ENCODE peak calls at places on chromosomes 1 and 21, in six cellular contexts. One of them, this sample, is unnamed.

GRCh38 chr1:27672750-27673112 is 739 bp upstream of the IFI6 start:
- DNase-seq in hepatocyte: no peak
- DNase-seq in naive thymus-derived CD8-positive, alpha-beta T cell: no peak
- DNase-seq in activated T-helper 1 cell treated with Interleukin-2 at 50 U/mL for 16 hours: no peak
- DNase-seq in activated T-helper 9 cell treated with anti-CD3 and anti-CD28 coated beads, Interleukin-2, amount 50 U/mL, for 16 hours: no peak
- DNase-seq in GM23338: no peak
- DNase-seq in this sample: no peak

GRCh38 chr1:55050283-55050682 is 10.9 kb downstream of the PCSK9 start:
- DNase-seq in hepatocyte: no peak
- DNase-seq in naive thymus-derived CD8-positive, alpha-beta T cell: no peak
- DNase-seq in activated T-helper 1 cell treated with Interleukin-2 at 50 U/mL for 16 hours: no peak
- DNase-seq in activated T-helper 9 cell treated with anti-CD3 and anti-CD28 coated beads, Interleukin-2, amount 50 U/mL, for 16 hours: no peak
- DNase-seq in GM23338: no peak
- DNase-seq in this sample: no peak

GRCh38 chr21:15140321-15141019 is 75.7 kb upstream of the NRIP1 start:
- DNase-seq in hepatocyte: peak
- DNase-seq in naive thymus-derived CD8-positive, alpha-beta T cell: no peak
- DNase-seq in activated T-helper 1 cell treated with Interleukin-2 at 50 U/mL for 16 hours: no peak
- DNase-seq in activated T-helper 9 cell treated with anti-CD3 and anti-CD28 coated beads, Interleukin-2, amount 50 U/mL, for 16 hours: no peak
- DNase-seq in GM23338: no peak
- DNase-seq in this sample: peak

GRCh38 chr1:209565759-209566678 is 17.5 kb upstream of the CAMK1G start:
- DNase-seq in hepatocyte: peak
- DNase-seq in naive thymus-derived CD8-positive, alpha-beta T cell: peak
- DNase-seq in activated T-helper 1 cell treated with Interleukin-2 at 50 U/mL for 16 hours: peak
- DNase-seq in activated T-helper 9 cell treated with anti-CD3 and anti-CD28 coated beads, Interleukin-2, amount 50 U/mL, for 16 hours: peak
- DNase-seq in GM23338: peak
- DNase-seq in this sample: peak

GRCh38 chr1:162724583-162725120 is 65.8 kb upstream of the HSD17B7 start:
- DNase-seq in hepatocyte: no peak
- DNase-seq in naive thymus-derived CD8-positive, alpha-beta T cell: no peak
- DNase-seq in activated T-helper 1 cell treated with Interleukin-2 at 50 U/mL for 16 hours: no peak
- DNase-seq in activated T-helper 9 cell treated with anti-CD3 and anti-CD28 coated beads, Interleukin-2, amount 50 U/mL, for 16 hours: no peak
- DNase-seq in GM23338: no peak
- DNase-seq in this sample: no peak

GRCh38 chr1:228013322-228014234 is 6.8 kb downstream of the WNT3A start:
- DNase-seq in hepatocyte: no peak
- DNase-seq in naive thymus-derived CD8-positive, alpha-beta T cell: no peak
- DNase-seq in activated T-helper 1 cell treated with Interleukin-2 at 50 U/mL for 16 hours: no peak
- DNase-seq in activated T-helper 9 cell treated with anti-CD3 and anti-CD28 coated beads, Interleukin-2, amount 50 U/mL, for 16 hours: no peak
- DNase-seq in GM23338: no peak
- DNase-seq in this sample: peak

GRCh38 chr1:107196973-107197562 is 56.2 kb downstream of the NTNG1 start:
- DNase-seq in hepatocyte: peak
- DNase-seq in naive thymus-derived CD8-positive, alpha-beta T cell: no peak
- DNase-seq in activated T-helper 1 cell treated with Interleukin-2 at 50 U/mL for 16 hours: no peak
- DNase-seq in activated T-helper 9 cell treated with anti-CD3 and anti-CD28 coated beads, Interleukin-2, amount 50 U/mL, for 16 hours: no peak
- DNase-seq in GM23338: peak
- DNase-seq in this sample: peak

GRCh38 chr1:50959303-50959912 is 659 bp downstream of the FAF1 start:
- DNase-seq in hepatocyte: no peak
- DNase-seq in naive thymus-derived CD8-positive, alpha-beta T cell: no peak
- DNase-seq in activated T-helper 1 cell treated with Interleukin-2 at 50 U/mL for 16 hours: no peak
- DNase-seq in activated T-helper 9 cell treated with anti-CD3 and anti-CD28 coated beads, Interleukin-2, amount 50 U/mL, for 16 hours: peak
- DNase-seq in GM23338: peak
- DNase-seq in this sample: peak

GRCh38 chr1:171788696-171789095 is 7.2 kb downstream of the METTL13 start:
- DNase-seq in hepatocyte: no peak
- DNase-seq in naive thymus-derived CD8-positive, alpha-beta T cell: no peak
- DNase-seq in activated T-helper 1 cell treated with Interleukin-2 at 50 U/mL for 16 hours: no peak
- DNase-seq in activated T-helper 9 cell treated with anti-CD3 and anti-CD28 coated beads, Interleukin-2, amount 50 U/mL, for 16 hours: no peak
- DNase-seq in GM23338: no peak
- DNase-seq in this sample: peak

GRCh38 chr1:235675152-235675890 is 25.7 kb upstream of the GNG4 start:
- DNase-seq in hepatocyte: peak
- DNase-seq in naive thymus-derived CD8-positive, alpha-beta T cell: no peak
- DNase-seq in activated T-helper 1 cell treated with Interleukin-2 at 50 U/mL for 16 hours: no peak
- DNase-seq in activated T-helper 9 cell treated with anti-CD3 and anti-CD28 coated beads, Interleukin-2, amount 50 U/mL, for 16 hours: no peak
- DNase-seq in GM23338: peak
- DNase-seq in this sample: peak

GRCh38 chr1:63784083-63784482 is 10.3 kb downstream of the ROR1 start:
- DNase-seq in hepatocyte: no peak
- DNase-seq in naive thymus-derived CD8-positive, alpha-beta T cell: no peak
- DNase-seq in activated T-helper 1 cell treated with Interleukin-2 at 50 U/mL for 16 hours: no peak
- DNase-seq in activated T-helper 9 cell treated with anti-CD3 and anti-CD28 coated beads, Interleukin-2, amount 50 U/mL, for 16 hours: no peak
- DNase-seq in GM23338: no peak
- DNase-seq in this sample: no peak

GRCh38 chr1:22177354-22178003 is 34.6 kb upstream of the WNT4 start:
- DNase-seq in hepatocyte: no peak
- DNase-seq in naive thymus-derived CD8-positive, alpha-beta T cell: no peak
- DNase-seq in activated T-helper 1 cell treated with Interleukin-2 at 50 U/mL for 16 hours: no peak
- DNase-seq in activated T-helper 9 cell treated with anti-CD3 and anti-CD28 coated beads, Interleukin-2, amount 50 U/mL, for 16 hours: no peak
- DNase-seq in GM23338: no peak
- DNase-seq in this sample: peak

GRCh38 chr1:192126030-192126619 is 32.1 kb upstream of the RGS18 start:
- DNase-seq in hepatocyte: no peak
- DNase-seq in naive thymus-derived CD8-positive, alpha-beta T cell: no peak
- DNase-seq in activated T-helper 1 cell treated with Interleukin-2 at 50 U/mL for 16 hours: no peak
- DNase-seq in activated T-helper 9 cell treated with anti-CD3 and anti-CD28 coated beads, Interleukin-2, amount 50 U/mL, for 16 hours: no peak
- DNase-seq in GM23338: peak
- DNase-seq in this sample: no peak

GRCh38 chr1:200628223-200628868 is 7.8 kb upstream of the KIF14 start:
- DNase-seq in hepatocyte: no peak
- DNase-seq in naive thymus-derived CD8-positive, alpha-beta T cell: peak
- DNase-seq in activated T-helper 1 cell treated with Interleukin-2 at 50 U/mL for 16 hours: no peak
- DNase-seq in activated T-helper 9 cell treated with anti-CD3 and anti-CD28 coated beads, Interleukin-2, amount 50 U/mL, for 16 hours: peak
- DNase-seq in GM23338: no peak
- DNase-seq in this sample: no peak

GRCh38 chr1:94153133-94153532 is 32.2 kb upstream of the ABCA4 start:
- DNase-seq in hepatocyte: no peak
- DNase-seq in naive thymus-derived CD8-positive, alpha-beta T cell: no peak
- DNase-seq in activated T-helper 1 cell treated with Interleukin-2 at 50 U/mL for 16 hours: no peak
- DNase-seq in activated T-helper 9 cell treated with anti-CD3 and anti-CD28 coated beads, Interleukin-2, amount 50 U/mL, for 16 hours: no peak
- DNase-seq in GM23338: no peak
- DNase-seq in this sample: no peak

GRCh38 chr1:242219905-242220304 is 221.0 kb upstream of the MAP1LC3C start:
- DNase-seq in hepatocyte: no peak
- DNase-seq in naive thymus-derived CD8-positive, alpha-beta T cell: no peak
- DNase-seq in activated T-helper 1 cell treated with Interleukin-2 at 50 U/mL for 16 hours: no peak
- DNase-seq in activated T-helper 9 cell treated with anti-CD3 and anti-CD28 coated beads, Interleukin-2, amount 50 U/mL, for 16 hours: no peak
- DNase-seq in GM23338: no peak
- DNase-seq in this sample: no peak

GRCh38 chr1:241837901-241838300 is 10.1 kb upstream of the EXO1 start:
- DNase-seq in hepatocyte: peak
- DNase-seq in naive thymus-derived CD8-positive, alpha-beta T cell: no peak
- DNase-seq in activated T-helper 1 cell treated with Interleukin-2 at 50 U/mL for 16 hours: no peak
- DNase-seq in activated T-helper 9 cell treated with anti-CD3 and anti-CD28 coated beads, Interleukin-2, amount 50 U/mL, for 16 hours: no peak
- DNase-seq in GM23338: no peak
- DNase-seq in this sample: no peak

GRCh38 chr1:199167460-199167859 is 528.6 kb downstream of the PTPRC start:
- DNase-seq in hepatocyte: no peak
- DNase-seq in naive thymus-derived CD8-positive, alpha-beta T cell: no peak
- DNase-seq in activated T-helper 1 cell treated with Interleukin-2 at 50 U/mL for 16 hours: no peak
- DNase-seq in activated T-helper 9 cell treated with anti-CD3 and anti-CD28 coated beads, Interleukin-2, amount 50 U/mL, for 16 hours: no peak
- DNase-seq in GM23338: no peak
- DNase-seq in this sample: no peak

GRCh38 chr1:15616704-15617172 is 520 bp upstream of the DDI2 start:
- DNase-seq in hepatocyte: peak
- DNase-seq in naive thymus-derived CD8-positive, alpha-beta T cell: no peak
- DNase-seq in activated T-helper 1 cell treated with Interleukin-2 at 50 U/mL for 16 hours: no peak
- DNase-seq in activated T-helper 9 cell treated with anti-CD3 and anti-CD28 coated beads, Interleukin-2, amount 50 U/mL, for 16 hours: no peak
- DNase-seq in GM23338: peak
- DNase-seq in this sample: no peak

GRCh38 chr1:181089017-181089776 is 697 bp downstream of the IER5 start:
- DNase-seq in hepatocyte: peak
- DNase-seq in naive thymus-derived CD8-positive, alpha-beta T cell: peak
- DNase-seq in activated T-helper 1 cell treated with Interleukin-2 at 50 U/mL for 16 hours: peak
- DNase-seq in activated T-helper 9 cell treated with anti-CD3 and anti-CD28 coated beads, Interleukin-2, amount 50 U/mL, for 16 hours: no peak
- DNase-seq in GM23338: peak
- DNase-seq in this sample: peak

GRCh38 chr21:45319461-45320211 is 31.9 kb upstream of the POFUT2 start:
- DNase-seq in hepatocyte: no peak
- DNase-seq in naive thymus-derived CD8-positive, alpha-beta T cell: no peak
- DNase-seq in activated T-helper 1 cell treated with Interleukin-2 at 50 U/mL for 16 hours: no peak
- DNase-seq in activated T-helper 9 cell treated with anti-CD3 and anti-CD28 coated beads, Interleukin-2, amount 50 U/mL, for 16 hours: no peak
- DNase-seq in GM23338: no peak
- DNase-seq in this sample: no peak

GRCh38 chr1:51514733-51515132 is 4.3 kb downstream of the EPS15 start:
- DNase-seq in hepatocyte: no peak
- DNase-seq in naive thymus-derived CD8-positive, alpha-beta T cell: no peak
- DNase-seq in activated T-helper 1 cell treated with Interleukin-2 at 50 U/mL for 16 hours: no peak
- DNase-seq in activated T-helper 9 cell treated with anti-CD3 and anti-CD28 coated beads, Interleukin-2, amount 50 U/mL, for 16 hours: no peak
- DNase-seq in GM23338: no peak
- DNase-seq in this sample: no peak

GRCh38 chr1:99207216-99207615 is 57.1 kb upstream of the PLPPR4 start:
- DNase-seq in hepatocyte: no peak
- DNase-seq in naive thymus-derived CD8-positive, alpha-beta T cell: no peak
- DNase-seq in activated T-helper 1 cell treated with Interleukin-2 at 50 U/mL for 16 hours: no peak
- DNase-seq in activated T-helper 9 cell treated with anti-CD3 and anti-CD28 coated beads, Interleukin-2, amount 50 U/mL, for 16 hours: no peak
- DNase-seq in GM23338: no peak
- DNase-seq in this sample: no peak

GRCh38 chr1:168477792-168478191 is 66.0 kb downstream of the XCL2 start:
- DNase-seq in hepatocyte: no peak
- DNase-seq in naive thymus-derived CD8-positive, alpha-beta T cell: no peak
- DNase-seq in activated T-helper 1 cell treated with Interleukin-2 at 50 U/mL for 16 hours: no peak
- DNase-seq in activated T-helper 9 cell treated with anti-CD3 and anti-CD28 coated beads, Interleukin-2, amount 50 U/mL, for 16 hours: no peak
- DNase-seq in GM23338: no peak
- DNase-seq in this sample: no peak

GRCh38 chr1:32199717-32200072 is 700 bp upstream of the CCDC28B start:
- DNase-seq in hepatocyte: no peak
- DNase-seq in naive thymus-derived CD8-positive, alpha-beta T cell: no peak
- DNase-seq in activated T-helper 1 cell treated with Interleukin-2 at 50 U/mL for 16 hours: no peak
- DNase-seq in activated T-helper 9 cell treated with anti-CD3 and anti-CD28 coated beads, Interleukin-2, amount 50 U/mL, for 16 hours: no peak
- DNase-seq in GM23338: no peak
- DNase-seq in this sample: peak

GRCh38 chr1:234609528-234610042 is 393 bp downstream of the IRF2BP2 start:
- DNase-seq in hepatocyte: no peak
- DNase-seq in naive thymus-derived CD8-positive, alpha-beta T cell: no peak
- DNase-seq in activated T-helper 1 cell treated with Interleukin-2 at 50 U/mL for 16 hours: no peak
- DNase-seq in activated T-helper 9 cell treated with anti-CD3 and anti-CD28 coated beads, Interleukin-2, amount 50 U/mL, for 16 hours: no peak
- DNase-seq in GM23338: no peak
- DNase-seq in this sample: peak

GRCh38 chr1:85494957-85495266 is 30.0 kb upstream of the DDAH1 start:
- DNase-seq in hepatocyte: peak
- DNase-seq in naive thymus-derived CD8-positive, alpha-beta T cell: no peak
- DNase-seq in activated T-helper 1 cell treated with Interleukin-2 at 50 U/mL for 16 hours: no peak
- DNase-seq in activated T-helper 9 cell treated with anti-CD3 and anti-CD28 coated beads, Interleukin-2, amount 50 U/mL, for 16 hours: no peak
- DNase-seq in GM23338: peak
- DNase-seq in this sample: peak

GRCh38 chr1:47411441-47411840 is 4.6 kb upstream of the FOXE3 start:
- DNase-seq in hepatocyte: no peak
- DNase-seq in naive thymus-derived CD8-positive, alpha-beta T cell: no peak
- DNase-seq in activated T-helper 1 cell treated with Interleukin-2 at 50 U/mL for 16 hours: no peak
- DNase-seq in activated T-helper 9 cell treated with anti-CD3 and anti-CD28 coated beads, Interleukin-2, amount 50 U/mL, for 16 hours: no peak
- DNase-seq in GM23338: no peak
- DNase-seq in this sample: no peak

GRCh38 chr1:219088778-219089557 is 84.7 kb upstream of the LYPLAL1 start:
- DNase-seq in hepatocyte: peak
- DNase-seq in naive thymus-derived CD8-positive, alpha-beta T cell: no peak
- DNase-seq in activated T-helper 1 cell treated with Interleukin-2 at 50 U/mL for 16 hours: no peak
- DNase-seq in activated T-helper 9 cell treated with anti-CD3 and anti-CD28 coated beads, Interleukin-2, amount 50 U/mL, for 16 hours: no peak
- DNase-seq in GM23338: no peak
- DNase-seq in this sample: peak

GRCh38 chr1:203584040-203584439 is 42.6 kb upstream of the ATP2B4 start:
- DNase-seq in hepatocyte: no peak
- DNase-seq in naive thymus-derived CD8-positive, alpha-beta T cell: no peak
- DNase-seq in activated T-helper 1 cell treated with Interleukin-2 at 50 U/mL for 16 hours: no peak
- DNase-seq in activated T-helper 9 cell treated with anti-CD3 and anti-CD28 coated beads, Interleukin-2, amount 50 U/mL, for 16 hours: no peak
- DNase-seq in GM23338: no peak
- DNase-seq in this sample: no peak

GRCh38 chr1:18256318-18257235 is 149.0 kb downstream of the IGSF21 start:
- DNase-seq in hepatocyte: peak
- DNase-seq in naive thymus-derived CD8-positive, alpha-beta T cell: no peak
- DNase-seq in activated T-helper 1 cell treated with Interleukin-2 at 50 U/mL for 16 hours: no peak
- DNase-seq in activated T-helper 9 cell treated with anti-CD3 and anti-CD28 coated beads, Interleukin-2, amount 50 U/mL, for 16 hours: no peak
- DNase-seq in GM23338: peak
- DNase-seq in this sample: peak

This sample was measured in DMS53.